ENCODE peak calls at places on chromosomes 16 and 17, in five cellular contexts. E, F, H, Z and R are unnamed samples.

GRCh38 chr16:30927789-30928378 is 4.5 kb downstream of the FBXL19 start:
- DNase-seq in H (peak), Z (peak), E (peak), F (peak), R (peak)

GRCh38 chr16:9836118-9836736 is 346.0 kb downstream of the GRIN2A start:
- DNase-seq in Z (peak), H (no peak), F (no peak), E (peak), R (peak)

GRCh38 chr16:68978303-68978954 is 127.0 kb upstream of the HAS3 start:
- DNase-seq in F (no peak), E (no peak), Z (no peak), H (peak), R (no peak)

GRCh38 chr16:67860589-67861398 is 12.1 kb upstream of the EDC4 start:
- DNase-seq in F (peak), H (peak), Z (no peak), E (peak), R (peak)

GRCh38 chr16:46830417-46830901 is 521 bp downstream of the C16orf87 start:
- DNase-seq in H (no peak), E (peak), Z (peak), F (peak), R (no peak)

GRCh38 chr17:46212634-46213435 is 19.6 kb upstream of the KANSL1 start:
- DNase-seq in F (peak), Z (peak), H (peak), E (peak), R (peak)

GRCh38 chr17:32742686-32743538 is 134.0 kb downstream of the MYO1D start:
- DNase-seq in E (peak), Z (no peak), H (no peak), F (no peak), R (no peak)

GRCh38 chr16:71357681-71358080 is 842 bp upstream of the CALB2 start:
- DNase-seq in E (no peak), H (no peak), F (peak), Z (no peak), R (no peak)

GRCh38 chr16:51388516-51388951 is 237.5 kb upstream of the SALL1 start:
- DNase-seq in E (peak), H (no peak), F (no peak), Z (no peak), R (no peak)

GRCh38 chr16:84041421-84041820 is 1.2 kb downstream of the SLC38A8 start:
- DNase-seq in Z (no peak), F (no peak), E (no peak), H (no peak), R (no peak)

GRCh38 chr16:27829975-27830374 is 233.5 kb downstream of the GSG1L start:
- DNase-seq in H (no peak), F (no peak), E (no peak), Z (no peak), R (no peak)

GRCh38 chr17:44385287-44386181 is 3.9 kb downstream of the ITGA2B start:
- DNase-seq in H (peak), Z (peak), F (peak), E (peak), R (peak)

GRCh38 chr17:429589-429988 is 77.0 kb upstream of the RPH3AL start:
- DNase-seq in H (no peak), F (no peak), Z (no peak), E (no peak), R (no peak)

GRCh38 chr16:50509521-50510341 is 38.5 kb upstream of the NKD1 start:
- DNase-seq in Z (peak), F (peak), E (no peak), H (peak), R (peak)

GRCh38 chr17:56029980-56030624 is 123.2 kb upstream of the ANKFN1 start:
- DNase-seq in F (no peak), H (no peak), E (no peak), Z (no peak), R (no peak)

GRCh38 chr17:41773731-41774193 is 12.7 kb downstream of the JUP start:
- DNase-seq in E (no peak), Z (no peak), F (no peak), H (peak), R (peak)

GRCh38 chr17:1878419-1879121 is 48.8 kb downstream of the RPA1 start:
- DNase-seq in E (peak), F (no peak), H (no peak), Z (no peak), R (peak)

GRCh38 chr16:15682105-15682570 is 32.1 kb downstream of the NDE1 start:
- DNase-seq in H (peak), F (peak), E (peak), Z (peak), R (peak)

GRCh38 chr17:59623151-59623550 is 3.5 kb downstream of the CLTC start:
- DNase-seq in Z (no peak), E (no peak), H (no peak), F (no peak), R (no peak)
- H3K4me3 ChIP-seq in Z (peak), E (peak), H (no peak), F (peak), R (no peak)

GRCh38 chr17:36661688-36662087 is 60.3 kb downstream of the MRM1 start:
- DNase-seq in F (no peak), H (no peak), Z (no peak), E (no peak), R (no peak)

GRCh38 chr17:36657390-36657762 is 56.0 kb downstream of the MRM1 start:
- DNase-seq in E (no peak), F (no peak), H (no peak), Z (no peak), R (no peak)

GRCh38 chr17:36653374-36653773 is 52.0 kb downstream of the MRM1 start:
- DNase-seq in H (no peak), F (no peak), E (no peak), Z (no peak), R (no peak)

GRCh38 chr17:36661047-36661666 is 59.8 kb downstream of the MRM1 start:
- DNase-seq in F (no peak), Z (no peak), H (no peak), E (no peak), R (no peak)

DNA sequence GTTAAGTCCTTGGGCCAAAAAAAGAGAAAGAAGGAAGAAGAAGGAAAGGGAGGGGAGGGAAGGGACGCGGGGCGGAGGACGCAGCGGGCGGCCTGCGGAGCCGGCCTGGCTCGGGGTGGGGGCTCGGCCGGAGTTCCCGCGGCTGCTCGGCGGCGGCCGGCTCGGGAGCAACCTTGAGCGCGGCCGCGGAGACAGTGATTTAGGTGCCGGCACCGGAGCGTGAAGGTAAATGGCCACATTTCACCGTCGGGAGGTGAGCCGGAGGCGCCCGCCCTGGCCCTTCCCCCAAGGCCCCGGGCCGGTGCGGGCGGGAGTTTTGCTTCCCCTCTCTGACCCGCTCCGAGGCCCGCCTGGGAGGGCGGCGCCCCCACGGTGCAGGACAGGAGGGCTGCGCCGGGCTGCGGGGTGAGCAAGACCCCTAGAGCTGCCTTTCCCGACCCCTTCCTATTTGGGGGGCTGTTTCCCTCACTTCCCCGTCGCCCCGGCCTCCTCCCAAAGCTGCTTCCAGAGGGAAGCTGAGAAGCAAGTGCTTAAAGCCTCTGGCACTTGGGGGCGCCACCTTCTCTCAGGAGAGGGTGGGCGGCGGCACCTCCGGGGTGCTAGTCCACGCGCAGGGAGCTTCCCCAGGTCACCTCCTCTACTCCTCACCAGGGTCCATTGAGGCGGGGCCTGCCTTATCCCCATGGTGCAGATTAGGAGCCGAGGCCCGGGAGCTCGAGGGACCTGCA is 56.5 kb downstream of the MRM1 start:
- DNase-seq in F (peak), H (no peak), E (peak), Z (peak), R (no peak)
- TF ChIP-seq CTCF in F (no peak), H (no peak), E (peak), Z (peak), R (peak)

GRCh38 chr17:66460558-66460957 is 158.1 kb downstream of the PRKCA start:
- DNase-seq in Z (no peak), E (no peak), F (no peak), H (no peak), R (no peak)
- H3K4me3 ChIP-seq in Z (no peak), E (no peak), F (peak), H (no peak), R (no peak)

DNA sequence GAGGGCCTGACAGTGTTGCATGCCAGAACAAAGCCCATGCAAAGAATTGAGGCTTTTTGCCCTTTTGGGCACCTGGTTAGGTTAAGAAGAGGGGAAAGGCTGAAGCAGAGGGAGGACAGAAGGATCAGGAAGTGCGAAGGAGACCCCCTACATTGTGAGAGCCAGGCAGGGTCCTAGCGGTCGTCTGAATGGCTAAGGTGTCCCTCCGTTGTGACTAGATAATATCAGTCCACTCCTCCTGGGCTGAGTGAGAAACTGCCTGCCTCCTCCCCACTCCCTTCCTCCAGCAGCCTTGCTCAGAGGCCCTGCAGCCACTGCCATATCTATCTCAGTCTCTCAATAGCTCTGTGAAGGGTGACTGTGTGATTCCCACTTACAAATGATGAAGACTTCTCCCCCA is 75.1 kb downstream of the WSB1 start:
- DNase-seq in E (peak), Z (no peak), H (no peak), F (no peak), R (no peak)
- TF ChIP-seq CTCF in E (no peak), Z (no peak), H (no peak), F (no peak), R (no peak)

GRCh38 chr16:57798267-57798810 is 4.0 kb downstream of the KIFC3 start:
- DNase-seq in F (no peak), Z (no peak), H (no peak), E (no peak), R (no peak)
- H3K4me3 ChIP-seq in F (peak), Z (no peak), H (no peak), E (no peak), R (peak)

DNA sequence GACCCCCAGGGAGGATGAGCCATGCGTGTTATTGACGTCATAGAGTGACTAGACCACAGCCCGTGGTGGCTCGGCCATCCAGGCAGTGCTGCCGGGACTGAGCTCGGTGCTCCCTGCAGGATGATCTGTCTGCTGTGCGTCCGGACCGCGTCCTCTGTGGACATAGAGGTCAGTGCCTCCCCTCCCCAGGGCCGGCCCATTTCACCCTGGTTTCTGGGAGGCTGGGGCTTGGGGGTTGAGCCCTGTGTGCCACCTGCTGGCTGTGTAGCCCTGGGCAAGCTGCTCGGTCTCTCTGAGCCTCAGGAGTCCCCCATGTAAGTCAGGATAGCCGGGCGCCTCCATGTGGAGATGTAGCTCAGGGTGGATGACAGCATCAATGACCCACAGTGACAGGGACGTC is 8.3 kb downstream of the TSC2 start:
- DNase-seq in H (no peak), F (peak), E (no peak), Z (peak), R (no peak)
- TF ChIP-seq CTCF in H (peak), F (no peak), E (peak), Z (peak), R (peak)

DNA sequence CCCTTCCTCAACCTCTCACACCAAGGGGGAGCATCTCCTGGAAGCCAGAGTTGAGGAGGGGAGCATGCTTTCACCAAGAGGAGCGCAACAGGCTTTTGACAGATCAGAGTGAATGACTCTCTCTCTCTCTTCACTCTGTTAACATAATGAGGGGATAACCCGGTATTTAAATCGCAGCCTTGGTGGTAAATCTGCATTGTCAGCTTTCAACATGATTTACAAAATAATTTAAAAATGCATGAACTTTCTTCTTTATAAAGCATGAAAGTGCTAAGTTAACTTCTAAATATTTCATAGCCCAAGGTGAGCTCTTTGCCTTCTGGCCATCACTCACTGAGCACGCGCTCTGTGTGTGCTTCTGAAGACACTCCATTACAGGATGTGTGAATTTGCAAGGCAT is 61.8 kb downstream of the TMEM114 start:
- DNase-seq in E (no peak), H (no peak), Z (no peak), F (no peak), R (no peak)
- H3K4me3 ChIP-seq in E (no peak), H (no peak), Z (no peak), F (no peak), R (no peak)

DNA sequence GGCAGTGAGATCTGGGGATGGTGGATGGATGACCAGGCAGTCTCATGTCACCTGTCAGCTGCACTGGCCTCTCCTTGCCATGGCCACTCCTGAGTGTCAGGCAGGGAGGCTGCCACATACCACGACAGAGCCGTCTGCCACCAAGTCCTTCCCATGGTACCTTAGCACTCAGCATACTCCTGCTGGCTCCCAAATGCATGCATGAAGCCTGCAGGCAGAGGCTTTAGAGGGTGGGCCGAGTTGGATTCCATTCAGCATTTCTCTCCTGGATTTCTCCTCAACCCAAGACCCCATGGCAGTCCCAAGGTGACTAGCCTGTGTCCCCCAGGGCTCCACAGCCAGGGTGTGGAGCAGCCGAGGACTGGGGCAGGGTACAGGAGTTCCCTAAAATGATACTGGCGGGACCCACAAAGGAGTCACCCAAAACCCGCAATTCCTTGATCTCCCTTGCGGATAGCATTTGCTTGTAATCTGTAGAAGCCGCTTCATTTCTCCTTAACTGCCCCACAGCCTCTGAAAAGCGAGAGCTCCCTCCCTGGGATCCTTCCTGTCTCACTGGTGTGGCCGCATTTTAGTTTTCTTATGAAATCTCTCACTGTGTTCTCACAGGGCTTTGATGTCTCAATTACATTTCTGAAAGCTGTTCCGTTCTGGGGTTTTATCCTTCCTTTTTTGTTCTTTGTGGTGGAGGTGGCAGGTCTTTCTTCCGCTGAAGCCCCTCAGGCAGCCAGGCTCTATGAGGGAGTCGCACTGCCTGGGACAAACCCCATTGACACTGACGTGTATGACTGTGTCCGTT is 141.4 kb downstream of the SOCS1 start:
- DNase-seq in E (no peak), Z (no peak), F (no peak), H (no peak), R (no peak)
- TF ChIP-seq CTCF in E (no peak), Z (no peak), F (no peak), H (no peak), R (no peak)

GRCh38 chr16:2030036-2030435 is 3.3 kb downstream of the NHERF2 start:
- DNase-seq in F (no peak), E (no peak), H (no peak), Z (no peak), R (no peak)

GRCh38 chr16:2033057-2033911 is 6.6 kb downstream of the NHERF2 start:
- DNase-seq in Z (peak), H (peak), E (peak), F (peak), R (no peak)

GRCh38 chr16:2034695-2035430 is 8.2 kb downstream of the NHERF2 start:
- DNase-seq in H (no peak), E (no peak), F (no peak), Z (no peak), R (no peak)

GRCh38 chr16:2031081-2031577 is 4.4 kb downstream of the NHERF2 start:
- DNase-seq in Z (no peak), E (no peak), F (no peak), H (no peak), R (no peak)

GRCh38 chr16:2032285-2033056 is 5.8 kb downstream of the NHERF2 start:
- DNase-seq in Z (no peak), H (peak), E (peak), F (no peak), R (no peak)
- H3K4me3 ChIP-seq in Z (no peak), H (no peak), E (peak), F (peak), R (no peak)

DNA sequence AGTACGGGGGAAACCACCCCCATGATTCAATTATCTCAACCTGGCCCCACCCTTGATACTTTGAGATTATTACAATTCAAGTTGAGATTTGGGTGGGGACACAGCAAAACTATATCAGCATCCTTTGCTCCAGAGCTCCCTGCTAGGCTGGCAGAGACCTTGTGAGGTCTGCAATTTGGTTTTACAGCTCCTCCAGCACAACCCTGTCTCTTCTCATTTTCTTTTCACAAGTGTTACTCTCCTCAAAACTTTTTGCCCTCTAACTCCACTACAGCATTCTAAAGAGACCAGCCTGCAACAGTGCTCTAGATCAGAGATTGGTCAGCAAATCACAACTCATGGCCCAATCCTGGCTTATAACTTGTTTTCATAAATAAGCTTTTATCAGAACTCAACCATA is 114.0 kb downstream of the USP31 start:
- DNase-seq in H (no peak), Z (no peak), F (no peak), E (no peak), R (no peak)
- TF ChIP-seq CTCF in H (no peak), Z (no peak), F (no peak), E (no peak), R (no peak)